ENCODE peak calls at places on chromosomes 3 and 15, in seven cellular contexts. W is stimulated activated CD4-positive, alpha-beta T cell treated with anti-CD3 and anti-CD28 coated beads, TNF-alpha, amount 100 ng/mL, for 4 hours; B is NCI-H69; Z is mucosa of descending colon; I is AG09309; A is mammary epithelial cell; Q is ovary. N is an unnamed sample.

GRCh38 chr3:99505646-99506269 is 132.6 kb upstream of the COL8A1 start:
- DNase-seq in B (no peak), W (no peak), I (peak; percentile 96), Z (no peak), Q (no peak), A (peak; percentile 50), N (peak; percentile 48)

GRCh38 chr3:152073267-152073666 is 195.5 kb upstream of the MBNL1 start:
- DNase-seq in Q (no peak), B (peak; percentile 23), W (no peak), Z (no peak), I (no peak), A (no peak), N (peak; percentile 2)

GRCh38 chr3:15361494-15362214 is 29.3 kb upstream of the SH3BP5 start:
- DNase-seq in W (no peak), I (no peak), B (peak; percentile 12), A (peak; percentile 83), Z (no peak), Q (no peak), N (peak; percentile 75)

GRCh38 chr3:155744091-155744625 is 713 bp downstream of the PLCH1 start:
- DNase-seq in Z (peak; percentile 84), A (peak; percentile 33), W (no peak), B (peak; percentile 87), Q (peak; percentile 42), I (no peak), N (peak; percentile 78)

GRCh38 chr3:156478931-156479330 is 76.0 kb downstream of the SSR3 start:
- DNase-seq in A (no peak), Q (no peak), Z (no peak), I (no peak), B (peak; percentile 62), W (no peak), N (no peak)

GRCh38 chr15:89486726-89487050 is 9.7 kb downstream of the RHCG start:
- DNase-seq in A (peak; percentile 26), Z (peak; percentile 60), Q (no peak), W (peak; percentile 5), B (peak; percentile 78), I (no peak), N (no peak)

GRCh38 chr3:67790043-67790442 is 135.6 kb upstream of the SUCLG2 start:
- DNase-seq in Z (peak; percentile 60), I (peak; percentile 10), B (peak; percentile 57), Q (no peak), A (peak; percentile 30), W (peak; percentile 38), N (peak; percentile 29)

GRCh38 chr3:46915297-46915822 is 37.8 kb downstream of the PTH1R start:
- DNase-seq in W (no peak), A (no peak), B (no peak), Q (peak; percentile 4), I (no peak), Z (peak; percentile 8), N (no peak)

GRCh38 chr3:99504258-99504657 is 134.1 kb upstream of the COL8A1 start:
- DNase-seq in Q (no peak), Z (no peak), I (no peak), B (no peak), W (no peak), A (no peak), N (no peak)

GRCh38 chr3:105653868-105654267 is 214.9 kb downstream of the CBLB start:
- DNase-seq in Q (no peak), Z (no peak), B (no peak), I (no peak), W (no peak), A (no peak), N (peak; percentile 18)

GRCh38 chr15:69903476-69904295 is 194.0 kb downstream of the TLE3 start:
- DNase-seq in Q (no peak), I (no peak), B (peak; percentile 3), Z (no peak), W (no peak), A (no peak), N (peak; percentile 6)

GRCh38 chr3:24299801-24300626 is 194.6 kb downstream of the THRB start:
- DNase-seq in B (no peak), Z (no peak), I (no peak), Q (no peak), W (no peak), A (peak; percentile 88), N (peak; percentile 96)